ENCODE peak calls at places on chromosomes 16 and 17, in six cellular contexts. Q, J, C, B, R and W are unnamed samples. For H3K4me1, the result is how much of the 10 kb centered on the place peaks cover.

GRCh38 chr16:86609661-86610060 is 31.3 kb downstream of the FOXL1 start:
- DNase-seq in Q (no peak), J (no peak), C (no peak), B (no peak), R (no peak), W (no peak)

GRCh38 chr17:8506145-8506544 is 70.5 kb downstream of the NDEL1 start:
- DNase-seq in Q (no peak), J (peak), C (no peak), B (no peak), R (no peak), W (no peak)

GRCh38 chr16:75152635-75153034 is 4.3 kb downstream of the ZFP1 start:
- DNase-seq in Q (no peak), J (no peak), C (no peak), B (no peak), R (no peak), W (no peak)

GRCh38 chr17:82980632-82981031 is 98.8 kb upstream of the METRNL start:
- DNase-seq in Q (no peak), J (no peak), C (no peak), B (no peak), R (no peak), W (no peak)

GRCh38 chr16:73996624-73997339 is 299.8 kb upstream of the PSMD7 start:
- DNase-seq in Q (no peak), J (no peak), C (no peak), B (no peak), R (no peak), W (no peak)

GRCh38 chr17:34990921-34991365 is 10.6 kb downstream of the LIG3 start:
- DNase-seq in Q (no peak), J (no peak), C (no peak), B (peak), R (no peak), W (no peak)

GRCh38 chr17:7443499-7444485 is 1.1 kb upstream of the CHRNB1 start:
- DNase-seq in Q (peak), J (no peak), C (no peak), B (peak), R (no peak), W (no peak)

GRCh38 chr16:28503470-28504259 is 3.0 kb downstream of the IL27 start:
- DNase-seq in Q (no peak), J (no peak), C (no peak), B (no peak), R (no peak), W (no peak)

GRCh38 chr16:30980068-30980371 is 5.0 kb upstream of the HSD3B7 start:
- DNase-seq in Q (no peak), J (no peak), C (no peak), B (no peak), R (no peak), W (no peak)

GRCh38 chr16:75550211-75550662 is 5.8 kb downstream of the TMEM231 start:
- DNase-seq in Q (no peak), J (no peak), C (no peak), B (peak), R (no peak), W (no peak)

GRCh38 chr16:86609115-86609514 is 30.8 kb downstream of the FOXL1 start:
- DNase-seq in Q (no peak), J (no peak), C (no peak), B (peak), R (no peak), W (no peak)

GRCh38 chr17:35312790-35313711 is 60.4 kb downstream of the SLFN11 start:
- DNase-seq in Q (peak), J (peak), C (peak), B (peak), R (peak), W (peak)

GRCh38 chr16:57377080-57377841 is 5.0 kb downstream of the CX3CL1 start:
- DNase-seq in Q (no peak), J (no peak), C (no peak), B (peak), R (no peak), W (no peak)

GRCh38 chr17:37358098-37358829 is 17.5 kb upstream of the C17orf78 start:
- DNase-seq in Q (peak), J (peak), C (peak), B (peak), R (peak), W (peak)

GRCh38 chr17:58268326-58268725 is 12.4 kb downstream of the MPO start:
- DNase-seq in Q (no peak), J (no peak), C (peak), B (no peak), R (no peak), W (no peak)

GRCh38 chr16:86836503-86837125 is 258.3 kb downstream of the FOXL1 start:
- DNase-seq in Q (no peak), J (no peak), C (no peak), B (peak), R (no peak), W (no peak)

GRCh38 chr17:34254146-34254545 is 939 bp upstream of the CCL2 start:
- DNase-seq in Q (no peak), J (peak), C (no peak), B (peak), R (no peak), W (no peak)

GRCh38 chr16:8565498-8565897 is 24.8 kb downstream of the TMEM114 start:
- DNase-seq in Q (no peak), J (no peak), C (no peak), B (no peak), R (no peak), W (no peak)

GRCh38 chr17:77002103-77003045 is 134.2 kb downstream of the MGAT5B start:
- DNase-seq in Q (no peak), J (no peak), C (no peak), B (peak), R (no peak), W (no peak)

GRCh38 chr17:4972752-4973151 is 5.1 kb upstream of the SPAG7 start:
- DNase-seq in Q (no peak), J (no peak), C (no peak), B (no peak), R (peak), W (no peak)

GRCh38 chr17:35129154-35129972 is 7.9 kb downstream of the FNDC8 start:
- DNase-seq in Q (no peak), J (no peak), C (no peak), B (peak), R (no peak), W (no peak)

GRCh38 chr16:27974896-27975540 is 88.5 kb downstream of the GSG1L start:
- DNase-seq in Q (no peak), J (no peak), C (no peak), B (no peak), R (peak), W (no peak)

GRCh38 chr16:20873331-20873730 is 26.8 kb downstream of the DCUN1D3 start:
- DNase-seq in Q (no peak), J (no peak), C (no peak), B (no peak), R (no peak), W (no peak)

GRCh38 chr16:26521626-26522025 is 545.1 kb upstream of the C16orf82 start:
- DNase-seq in Q (no peak), J (no peak), C (no peak), B (no peak), R (no peak), W (no peak)

GRCh38 chr17:40303706-40304450 is 5.1 kb upstream of the RARA start:
- DNase-seq in Q (peak), J (no peak), C (no peak), B (peak), R (peak), W (no peak)

GRCh38 chr16:10370096-10370726 is 15.7 kb upstream of the ATF7IP2 start:
- DNase-seq in Q (no peak), J (no peak), C (no peak), B (no peak), R (no peak), W (no peak)

GRCh38 chr16:799948-800833 is at the start of gene GNG13:
- DNase-seq in Q (no peak), J (no peak), C (no peak), B (no peak), R (no peak), W (no peak)

GRCh38 chr17:59652119-59652518 is 32.4 kb downstream of the CLTC start:
- DNase-seq in Q (no peak), J (no peak), C (no peak), B (peak), R (no peak), W (no peak)

GRCh38 chr16:87922250-87922871 is 14.0 kb downstream of the CA5A start:
- DNase-seq in Q (peak), J (no peak), C (no peak), B (no peak), R (no peak), W (peak)

GRCh38 chr16:78560997-78561396 is 461.5 kb downstream of the WWOX start:
- DNase-seq in Q (no peak), J (no peak), C (no peak), B (no peak), R (no peak), W (no peak)

GRCh38 chr16:261031-261691 is 14.6 kb downstream of the RGS11 start:
- DNase-seq in Q (peak), J (no peak), C (no peak), B (no peak), R (no peak), W (no peak)

GRCh38 chr16:86676216-86676800 is 98.0 kb downstream of the FOXL1 start:
- DNase-seq in Q (no peak), J (no peak), C (no peak), B (peak), R (no peak), W (no peak)

GRCh38 chr17:34892864-34893263 is 68.4 kb downstream of the CCT6B start:
- DNase-seq in Q (no peak), J (no peak), C (no peak), B (no peak), R (no peak), W (no peak)

GRCh38 chr16:67100569-67101300 is 9.0 kb upstream of the PHAF1 start:
- DNase-seq in Q (no peak), J (no peak), C (no peak), B (peak), R (no peak), W (no peak)
- TF ChIP-seq CTCF in Q (no peak), J (no peak), C (no peak), B (peak), R (no peak), W (peak)

GRCh38 chr17:2777242-2777867 is 18.9 kb upstream of the RAP1GAP2 start:
- DNase-seq in Q (no peak), J (no peak), C (no peak), B (no peak), R (no peak), W (no peak)

GRCh38 chr17:2779545-2779944 is 16.7 kb upstream of the RAP1GAP2 start:
- DNase-seq in Q (no peak), J (no peak), C (no peak), B (no peak), R (no peak), W (no peak)

GRCh38 chr17:2776589-2777241 is 19.5 kb upstream of the RAP1GAP2 start:
- DNase-seq in Q (no peak), J (no peak), C (no peak), B (no peak), R (no peak), W (no peak)

GRCh38 chr17:2780256-2780655 is 16.0 kb upstream of the RAP1GAP2 start:
- DNase-seq in Q (no peak), J (no peak), C (no peak), B (no peak), R (no peak), W (no peak)

DNA sequence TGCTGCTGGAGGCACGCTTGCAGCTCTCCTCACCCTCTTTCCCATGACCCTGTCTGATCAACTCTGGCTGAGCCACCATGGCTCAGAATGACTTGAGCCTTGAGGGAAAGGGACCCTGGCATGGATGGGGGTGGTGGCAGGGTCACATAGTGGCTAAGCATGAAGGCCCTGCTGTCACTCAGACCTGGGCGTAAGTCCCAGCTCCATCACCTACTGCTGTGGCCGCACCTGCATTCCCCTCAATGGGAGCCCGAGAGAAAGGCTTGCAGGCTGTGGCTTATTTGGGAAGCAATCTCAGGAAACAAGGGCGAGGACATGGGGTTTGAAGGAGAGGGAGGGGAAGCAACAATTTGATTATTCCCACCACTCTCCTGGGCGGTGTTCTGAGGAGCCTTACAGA is 17.7 kb upstream of the RAP1GAP2 start:
- DNase-seq in Q (no peak), J (no peak), C (no peak), B (no peak), R (no peak), W (no peak)
- H3K4me1 ChIP-seq in Q (under half), J (under half), C (under half), B (under half), R (under half), W (under half)

GRCh38 chr16:81446318-81447275 is 2.0 kb downstream of the CMIP start:
- DNase-seq in Q (peak), J (no peak), C (peak), B (peak), R (no peak), W (peak)
- TF ChIP-seq POLR2A in Q (no peak), J (no peak), C (no peak), B (peak), R (no peak), W (no peak)

GRCh38 chr16:17589898-17590297 is 119.1 kb upstream of the XYLT1 start:
- DNase-seq in Q (no peak), J (no peak), C (no peak), B (no peak), R (no peak), W (no peak)

GRCh38 chr16:17590711-17591654 is 120.2 kb upstream of the XYLT1 start:
- DNase-seq in Q (no peak), J (no peak), C (no peak), B (no peak), R (no peak), W (no peak)

GRCh38 chr16:17591655-17592405 is 121.1 kb upstream of the XYLT1 start:
- DNase-seq in Q (no peak), J (no peak), C (no peak), B (no peak), R (no peak), W (no peak)
- TF ChIP-seq CTCF in Q (no peak), J (no peak), C (no peak), B (no peak), R (no peak), W (no peak)

GRCh38 chr16:17348826-17349225 is 121.9 kb downstream of the XYLT1 start:
- DNase-seq in Q (no peak), J (no peak), C (no peak), B (no peak), R (no peak), W (no peak)

GRCh38 chr16:17348042-17348783 is 122.5 kb downstream of the XYLT1 start:
- DNase-seq in Q (no peak), J (no peak), C (no peak), B (no peak), R (no peak), W (no peak)

GRCh38 chr16:17351471-17352045 is 119.2 kb downstream of the XYLT1 start:
- DNase-seq in Q (no peak), J (no peak), C (no peak), B (no peak), R (no peak), W (no peak)

GRCh38 chr16:17347624-17348023 is 123.1 kb downstream of the XYLT1 start:
- DNase-seq in Q (no peak), J (no peak), C (no peak), B (no peak), R (no peak), W (no peak)

DNA sequence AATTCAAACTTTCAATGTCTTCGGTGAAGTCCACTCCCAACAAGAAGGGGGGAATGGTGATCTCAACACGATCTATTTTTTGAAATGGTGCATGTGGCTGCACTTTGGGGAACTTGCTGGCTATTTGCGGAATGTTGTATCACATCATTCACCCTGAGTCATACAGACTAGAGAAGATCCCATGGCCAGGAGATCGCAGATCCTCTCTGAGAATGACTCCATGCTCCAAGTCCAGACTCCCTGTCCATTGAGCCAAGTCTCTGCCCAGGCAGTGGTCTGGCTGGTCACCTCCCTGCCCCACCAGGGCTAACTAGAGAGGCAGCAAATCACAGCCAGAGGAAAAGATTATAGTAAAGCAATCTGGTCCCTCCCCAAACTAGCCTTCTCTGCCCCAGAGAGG is 120.5 kb downstream of the XYLT1 start:
- DNase-seq in Q (no peak), J (no peak), C (no peak), B (peak), R (no peak), W (no peak)
- H3K4me1 ChIP-seq in Q (under half), J (under half), C (under half), B (under half), R (under half), W (under half)

GRCh38 chr17:17709815-17710321 is 28.6 kb downstream of the RAI1 start:
- DNase-seq in Q (no peak), J (no peak), C (no peak), B (no peak), R (no peak), W (no peak)
- TF ChIP-seq POLR2A in Q (no peak), J (no peak), C (no peak), B (no peak), R (no peak), W (no peak)

DNA sequence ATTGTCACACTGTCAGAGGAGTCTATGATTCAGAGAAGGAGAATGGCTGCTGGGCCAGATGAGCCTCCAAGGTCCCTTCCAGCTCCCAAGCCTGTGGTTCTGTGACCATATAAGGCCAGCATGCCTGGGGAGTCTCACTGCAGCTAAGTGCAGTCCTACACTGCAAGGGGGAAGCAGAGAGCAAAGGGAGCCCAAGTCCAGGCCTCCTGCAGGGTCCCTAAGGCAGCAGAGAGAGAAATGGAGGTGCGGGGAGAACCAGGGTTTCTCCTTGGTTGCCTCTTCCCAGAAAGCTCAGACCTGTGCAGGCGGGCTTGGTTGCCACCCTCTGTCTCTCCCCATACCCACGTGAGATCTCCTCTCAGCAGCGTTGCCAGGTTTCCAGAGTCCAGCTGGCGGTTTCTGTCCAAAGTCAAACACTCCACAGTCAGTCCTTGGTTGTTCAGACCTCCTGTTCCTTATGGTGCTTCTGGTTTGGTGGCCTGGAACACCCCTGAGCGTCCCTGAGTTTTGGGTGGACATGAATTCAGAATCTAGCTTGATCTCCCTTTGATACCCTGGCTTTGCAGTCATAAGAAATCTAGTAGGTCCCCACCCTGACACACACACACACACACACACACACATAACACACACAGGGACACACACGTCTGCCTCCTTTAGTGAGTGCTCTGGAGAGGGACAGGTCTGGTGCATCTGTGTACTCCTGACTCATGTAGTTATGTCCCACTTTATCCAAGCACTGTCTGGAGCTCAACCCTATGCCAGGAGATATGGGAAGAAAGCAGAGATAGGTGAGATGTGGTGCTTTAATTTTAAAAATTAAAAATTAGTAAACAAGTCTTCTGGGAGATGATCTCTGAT is 78.8 kb downstream of the GNAO1 start:
- DNase-seq in Q (peak), J (no peak), C (no peak), B (peak), R (peak), W (peak)
- TF ChIP-seq CTCF in Q (no peak), J (no peak), C (no peak), B (peak), R (peak), W (peak)

GRCh38 chr17:10119203-10120112 is 78.9 kb downstream of the GAS7 start:
- DNase-seq in Q (peak), J (no peak), C (peak), B (no peak), R (peak), W (no peak)
- H3K4me1 ChIP-seq in Q (under half), J (under half), C (under half), B (under half), R (under half), W (under half)

DNA sequence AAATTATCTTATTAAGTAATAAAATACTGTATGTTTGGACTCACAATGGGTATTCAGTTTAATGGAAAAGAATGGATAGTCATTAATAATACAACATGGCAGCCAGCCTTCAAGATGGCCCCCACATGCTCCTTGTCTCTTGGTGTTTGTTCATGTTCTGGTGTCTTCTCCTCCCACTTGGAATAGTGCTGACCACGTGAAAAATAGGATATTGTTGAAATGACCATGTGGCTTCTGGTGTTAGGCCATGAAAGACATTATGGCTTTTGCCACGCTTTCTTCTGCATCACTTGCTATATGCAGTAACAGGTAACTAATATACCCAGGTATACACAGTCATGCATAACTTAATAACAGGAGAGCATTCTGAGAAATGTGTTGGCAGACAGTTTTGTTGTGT is 341.0 kb downstream of the KCNJ2 start:
- DNase-seq in Q (no peak), J (no peak), C (no peak), B (no peak), R (no peak), W (no peak)
- TF ChIP-seq POLR2A in Q (no peak), J (no peak), C (no peak), B (no peak), R (no peak), W (no peak)